ENCODE peak calls at places on chromosomes 3 and 15, in seven cellular contexts. C is GM23338, N is sigmoid colon, W is breast epithelium, V is stomach, U is HepG2, H is endothelial cell of umbilical vein. R is an unnamed sample.

GRCh38 chr3:120661106-120661962 is 20.7 kb downstream of the HGD start:
- DNase-seq in C (no peak), N (no peak), W (no peak), V (no peak), U (no peak), H (no peak), R (no peak)

GRCh38 chr3:143775401-143775970 is 72.8 kb downstream of the SLC9A9 start:
- DNase-seq in C (peak), N (no peak), W (no peak), V (no peak), U (peak), H (peak), R (no peak)

GRCh38 chr3:48436855-48437254 is 3.1 kb downstream of the CCDC51 start:
- DNase-seq in C (no peak), N (no peak), W (no peak), V (no peak), U (no peak), H (no peak), R (no peak)

GRCh38 chr15:69852482-69853275 is 245.0 kb downstream of the TLE3 start:
- DNase-seq in C (no peak), N (no peak), W (no peak), V (no peak), U (no peak), H (no peak), R (no peak)

GRCh38 chr3:13682331-13683013 is 133.5 kb downstream of the FBLN2 start:
- DNase-seq in C (no peak), N (no peak), W (no peak), V (no peak), U (no peak), H (no peak), R (no peak)

GRCh38 chr15:101050647-101051290 is 131.6 kb downstream of the LRRK1 start:
- DNase-seq in C (no peak), N (peak), W (no peak), V (peak), U (no peak), H (no peak), R (peak)

GRCh38 chr3:150623945-150624344 is 20.8 kb downstream of the SELENOT start:
- DNase-seq in C (no peak), N (no peak), W (no peak), V (no peak), U (no peak), H (no peak), R (no peak)

GRCh38 chr15:27473846-27474245 is 502.9 kb downstream of the GABRG3 start:
- DNase-seq in C (no peak), N (no peak), W (no peak), V (no peak), U (no peak), H (no peak), R (no peak)

GRCh38 chr3:94525039-94525438 is 462.2 kb downstream of the NSUN3 start:
- DNase-seq in C (peak), N (no peak), W (no peak), V (no peak), U (peak), H (no peak), R (no peak)

GRCh38 chr3:12405432-12406272 is 78.6 kb upstream of the TSEN2 start:
- DNase-seq in C (no peak), N (peak), W (peak), V (peak), U (peak), H (peak), R (peak)

GRCh38 chr3:38597502-38598060 is 51.9 kb downstream of the SCN5A start:
- DNase-seq in C (no peak), N (peak), W (peak), V (no peak), U (no peak), H (no peak), R (no peak)

GRCh38 chr15:40908095-40908494 is 13.8 kb downstream of the VPS18 start:
- DNase-seq in C (no peak), N (no peak), W (no peak), V (no peak), U (no peak), H (no peak), R (no peak)

GRCh38 chr3:11607816-11608215 is 35.9 kb downstream of the VGLL4 start:
- DNase-seq in C (no peak), N (no peak), W (no peak), V (no peak), U (peak), H (no peak), R (no peak)

GRCh38 chr3:113055201-113055600 is 64.4 kb downstream of the GTPBP8 start:
- DNase-seq in C (no peak), N (no peak), W (no peak), V (no peak), U (no peak), H (no peak), R (no peak)

GRCh38 chr15:70355275-70355795 is 257.6 kb upstream of the TLE3 start:
- DNase-seq in C (no peak), N (no peak), W (no peak), V (no peak), U (no peak), H (no peak), R (peak)

GRCh38 chr15:88803241-88803919 is at the start of gene ACAN:
- DNase-seq in C (peak), N (no peak), W (no peak), V (no peak), U (no peak), H (no peak), R (no peak)

GRCh38 chr15:59622289-59622688 is 10.7 kb downstream of the GCNT3 start:
- DNase-seq in C (peak), N (no peak), W (no peak), V (peak), U (peak), H (peak), R (no peak)

GRCh38 chr15:48385431-48385830 is 54.2 kb downstream of the DUT start:
- DNase-seq in C (no peak), N (no peak), W (no peak), V (no peak), U (no peak), H (peak), R (no peak)

GRCh38 chr3:71430941-71431552 is 152.5 kb downstream of the FOXP1 start:
- DNase-seq in C (no peak), N (no peak), W (no peak), V (no peak), U (no peak), H (no peak), R (no peak)

GRCh38 chr3:133038731-133039398 is 674 bp downstream of the TMEM108 start:
- DNase-seq in C (peak), N (peak), W (no peak), V (peak), U (no peak), H (no peak), R (no peak)

GRCh38 chr3:40043444-40043755 is 234.0 kb downstream of the MYRIP start:
- DNase-seq in C (no peak), N (no peak), W (no peak), V (no peak), U (no peak), H (peak), R (no peak)

GRCh38 chr15:66857694-66858093 is 155.7 kb downstream of the SMAD6 start:
- DNase-seq in C (no peak), N (no peak), W (no peak), V (no peak), U (no peak), H (no peak), R (no peak)

GRCh38 chr3:14141144-14141543 is 16.3 kb downstream of the TMEM43 start:
- DNase-seq in C (no peak), N (no peak), W (no peak), V (no peak), U (no peak), H (no peak), R (no peak)

GRCh38 chr15:40449275-40449674 is 8.5 kb downstream of the BAHD1 start:
- DNase-seq in C (no peak), N (no peak), W (no peak), V (no peak), U (no peak), H (no peak), R (no peak)

GRCh38 chr3:45597166-45597565 is 2.6 kb downstream of the LIMD1 start:
- DNase-seq in C (no peak), N (no peak), W (no peak), V (peak), U (no peak), H (no peak), R (no peak)

GRCh38 chr3:72232777-72233176 is 447.8 kb upstream of the PROK2 start:
- DNase-seq in C (peak), N (no peak), W (no peak), V (no peak), U (no peak), H (no peak), R (no peak)

GRCh38 chr15:31558840-31559239 is 232.2 kb downstream of the KLF13 start:
- DNase-seq in C (no peak), N (no peak), W (no peak), V (no peak), U (no peak), H (no peak), R (no peak)

GRCh38 chr3:182979103-182979697 is 1.1 kb downstream of the DCUN1D1 start:
- DNase-seq in C (no peak), N (no peak), W (no peak), V (no peak), U (peak), H (peak), R (no peak)

GRCh38 chr3:32557640-32558352 is 12.9 kb downstream of the DYNC1LI1 start:
- DNase-seq in C (no peak), N (no peak), W (no peak), V (no peak), U (peak), H (no peak), R (no peak)

GRCh38 chr15:66625974-66626373 is 60.2 kb upstream of the LCTL start:
- DNase-seq in C (no peak), N (no peak), W (no peak), V (no peak), U (no peak), H (no peak), R (no peak)

GRCh38 chr3:52092891-52093290 is 36.5 kb upstream of the DUSP7 start:
- DNase-seq in C (no peak), N (peak), W (no peak), V (no peak), U (no peak), H (no peak), R (no peak)

GRCh38 chr3:15521573-15521965 is at the start of gene COLQ:
- DNase-seq in C (peak), N (no peak), W (no peak), V (no peak), U (no peak), H (no peak), R (no peak)

GRCh38 chr15:39213385-39213840 is 367.5 kb upstream of the THBS1 start:
- DNase-seq in C (peak), N (peak), W (no peak), V (peak), U (peak), H (no peak), R (no peak)

GRCh38 chr15:85582719-85583089 is 202.3 kb downstream of the AKAP13 start:
- DNase-seq in C (no peak), N (peak), W (no peak), V (peak), U (no peak), H (peak), R (no peak)

GRCh38 chr15:85584791-85585360 is 204.5 kb downstream of the AKAP13 start:
- DNase-seq in C (no peak), N (no peak), W (no peak), V (no peak), U (no peak), H (no peak), R (no peak)

GRCh38 chr15:85581495-85581894 is 201.1 kb downstream of the AKAP13 start:
- DNase-seq in C (no peak), N (peak), W (no peak), V (peak), U (no peak), H (no peak), R (peak)

GRCh38 chr15:85582076-85582718 is 201.8 kb downstream of the AKAP13 start:
- DNase-seq in C (no peak), N (no peak), W (no peak), V (peak), U (no peak), H (peak), R (no peak)

DNA sequence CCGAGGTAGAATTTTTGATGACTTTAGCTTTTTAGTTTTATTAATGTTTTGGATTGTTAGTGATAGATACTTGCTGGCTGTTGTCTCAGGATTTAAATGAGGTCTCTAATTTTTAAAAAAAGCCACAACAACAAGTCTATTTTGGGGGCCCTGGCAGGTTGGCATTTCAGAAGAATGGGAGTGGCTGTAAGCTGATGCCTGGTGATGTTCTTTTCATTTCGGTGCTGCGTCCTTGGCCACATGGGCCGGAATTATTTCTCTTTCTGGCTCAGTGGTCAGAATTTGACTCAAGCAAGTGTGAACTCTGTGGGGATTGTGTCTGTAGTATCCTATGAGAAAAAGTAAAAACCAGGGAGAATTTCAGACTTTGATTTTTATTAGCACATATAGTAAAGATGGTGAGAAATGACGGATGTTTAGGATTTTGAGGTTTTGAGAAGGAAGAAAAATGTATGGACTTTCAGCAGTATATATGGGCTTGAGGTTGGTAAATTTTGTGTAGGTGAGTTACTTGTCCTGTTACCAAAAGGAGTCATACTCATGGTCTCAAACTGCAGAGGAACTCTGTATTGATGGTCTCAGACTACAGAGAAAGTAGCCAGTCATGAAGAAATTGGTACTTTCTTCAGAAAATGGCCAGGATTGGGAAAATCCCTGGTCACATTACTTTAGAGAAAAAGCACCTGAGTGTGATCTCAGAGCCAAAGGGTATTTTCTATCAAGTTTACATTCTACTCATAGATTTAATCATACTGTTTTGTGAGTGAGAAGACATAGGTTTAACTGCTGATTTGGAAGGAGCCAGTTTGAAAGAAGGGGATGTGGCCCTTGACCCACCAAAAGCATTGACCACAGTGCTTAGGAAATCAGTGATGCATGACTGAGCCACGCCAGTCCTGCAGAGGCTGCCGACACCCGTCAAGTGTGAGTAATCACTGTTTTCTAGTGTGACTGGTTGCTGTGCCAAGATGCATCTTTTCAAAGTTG is 203.3 kb downstream of the AKAP13 start:
- DNase-seq in C (no peak), N (peak), W (no peak), V (peak), U (no peak), H (peak), R (no peak)
- H3K4me3 ChIP-seq in C (no peak), N (peak), W (peak), V (peak), U (no peak), H (peak), R (peak)

DNA sequence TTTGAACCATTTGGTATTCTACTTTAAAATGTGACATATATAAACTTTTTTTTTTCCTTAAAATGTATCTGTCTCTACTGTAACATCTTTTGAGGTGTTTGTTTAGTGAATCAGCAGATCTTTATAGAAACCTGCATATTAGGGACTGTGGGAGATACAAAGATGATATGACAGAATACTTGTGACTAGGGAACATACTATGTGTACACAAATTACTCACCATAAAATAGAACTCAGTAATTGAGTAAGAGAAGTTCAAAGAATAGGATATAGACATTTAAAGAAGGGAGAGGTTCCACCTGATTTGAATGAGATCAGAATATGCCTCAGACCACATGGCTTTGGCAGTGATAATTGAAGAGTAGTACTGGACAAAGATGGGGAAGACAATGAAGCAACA is 47.9 kb downstream of the ATP2C1 start:
- DNase-seq in C (no peak), N (no peak), W (no peak), V (no peak), U (no peak), H (no peak), R (no peak)
- TF ChIP-seq CTCF in C (no peak), N (no peak), W (no peak), V (no peak), U (no peak), H (no peak), R (no peak)

GRCh38 chr3:125123455-125123854 is 67.7 kb upstream of the HEG1 start:
- DNase-seq in C (no peak), N (no peak), W (no peak), V (no peak), U (no peak), H (no peak), R (no peak)
- TF ChIP-seq POLR2AphosphoS5 in C (no peak), N (no peak), W (no peak), V (no peak), U (no peak), H (no peak), R (no peak)

DNA sequence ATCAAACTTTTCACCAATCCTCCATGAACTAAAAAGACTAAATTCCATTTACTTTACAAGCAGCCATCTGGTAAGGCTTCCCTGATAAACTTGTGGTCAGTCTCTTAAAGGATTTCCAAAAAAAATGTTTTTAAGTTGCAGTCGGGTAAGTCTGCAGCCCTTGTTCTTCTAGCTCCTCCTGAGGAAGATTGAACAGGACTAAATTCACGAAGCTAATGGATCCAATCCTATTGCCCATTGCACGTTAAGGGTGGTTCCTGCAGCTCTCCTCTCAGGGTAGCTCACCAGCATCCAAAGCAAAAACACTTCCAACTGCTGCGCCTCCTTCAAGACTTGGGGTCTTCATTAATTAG is 2.8 kb downstream of the HES1 start:
- DNase-seq in C (no peak), N (no peak), W (no peak), V (no peak), U (no peak), H (no peak), R (no peak)
- H3K4me3 ChIP-seq in C (peak), N (no peak), W (peak), V (peak), U (peak), H (peak), R (peak)

DNA sequence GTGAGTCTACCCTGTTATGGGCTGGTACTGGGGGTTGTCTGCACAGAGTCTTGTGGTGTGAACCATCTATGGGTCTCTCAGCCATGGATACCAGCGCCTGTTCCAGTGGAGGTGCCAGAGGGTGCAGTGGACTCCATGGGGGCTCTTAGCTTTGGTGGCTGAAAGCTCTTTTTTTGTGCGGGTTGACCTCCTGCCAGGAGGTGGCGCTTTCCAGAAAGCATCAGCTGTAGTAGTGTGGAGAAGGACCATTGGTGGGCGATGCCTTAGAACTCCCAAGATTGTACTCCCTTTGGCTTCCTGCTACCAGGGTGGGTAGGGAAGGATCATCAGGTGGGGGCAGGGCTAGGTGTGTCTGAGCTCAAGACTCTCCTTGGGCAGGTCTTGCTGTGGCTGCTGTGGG is 602.6 kb downstream of the RSL24D1 start:
- DNase-seq in C (no peak), N (no peak), W (no peak), V (no peak), U (no peak), H (no peak), R (no peak)
- TF ChIP-seq CTCF in C (peak), N (no peak), W (no peak), V (no peak), U (peak), H (no peak), R (no peak)

DNA sequence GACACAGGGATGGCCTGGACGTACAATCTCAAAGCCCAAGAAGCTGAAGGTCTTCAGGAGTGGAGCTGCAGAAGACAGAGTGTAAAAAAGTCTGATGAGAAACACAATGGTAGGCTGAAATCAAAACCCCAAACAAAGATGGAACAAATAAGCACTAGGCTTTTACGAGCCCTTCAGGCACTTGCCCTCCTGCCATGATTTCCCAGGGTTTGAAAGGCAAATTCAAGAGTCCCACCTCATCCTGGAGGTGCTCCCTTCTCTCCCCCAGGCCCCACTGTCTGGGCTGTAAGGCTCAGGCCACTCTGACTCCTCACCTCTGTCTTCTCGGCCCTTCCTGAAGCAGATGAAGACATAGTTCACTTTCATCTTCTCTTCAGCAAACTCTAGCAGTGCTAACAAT is 86.6 kb downstream of the RBPMS2 start:
- DNase-seq in C (no peak), N (no peak), W (no peak), V (no peak), U (no peak), H (no peak), R (no peak)
- TF ChIP-seq POLR2AphosphoS5 in C (no peak), N (no peak), W (no peak), V (no peak), U (no peak), H (no peak), R (no peak)

GRCh38 chr15:85689729-85690128 is 105.0 kb downstream of the KLHL25 start:
- DNase-seq in C (peak), N (no peak), W (no peak), V (peak), U (no peak), H (peak), R (no peak)
- H3K4me3 ChIP-seq in C (peak), N (no peak), W (peak), V (peak), U (no peak), H (no peak), R (peak)

DNA sequence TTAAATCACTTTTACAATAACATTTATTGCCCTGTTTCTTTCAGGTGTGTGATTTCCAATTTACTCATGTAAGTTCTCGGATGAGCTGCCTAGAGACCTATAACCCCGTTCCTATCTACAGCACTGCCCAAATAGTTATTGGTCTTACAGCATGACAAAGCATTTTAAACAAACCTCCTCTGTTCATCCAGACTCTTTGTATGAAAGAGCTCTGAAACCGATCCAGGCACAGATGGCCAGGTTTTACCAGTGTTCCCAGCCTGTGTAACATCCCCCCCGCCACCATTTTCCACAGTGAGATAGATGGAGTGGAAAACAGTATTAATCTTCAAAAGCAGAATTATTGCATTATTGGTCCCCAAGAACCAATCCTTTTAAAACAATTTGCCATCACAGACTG is 59.0 kb upstream of the SPTSSB start:
- DNase-seq in C (no peak), N (no peak), W (no peak), V (no peak), U (peak), H (no peak), R (no peak)
- TF ChIP-seq CTCF in C (no peak), N (no peak), W (no peak), V (no peak), U (no peak), H (no peak), R (no peak)

GRCh38 chr3:37499820-37500219 is 325.4 kb upstream of the LRRFIP2 start:
- DNase-seq in C (no peak), N (no peak), W (no peak), V (no peak), U (no peak), H (no peak), R (no peak)
- TF ChIP-seq POLR2AphosphoS5 in C (no peak), N (no peak), W (no peak), V (no peak), U (no peak), H (no peak), R (no peak)

R was measured in esophagus muscularis mucosa.